ENCODE peak calls at places on chromosome 1, in six cellular contexts. One of them, this sample, is unnamed.

GRCh38 chr1:117970251-117970650 is 40.7 kb downstream of the WDR3 start:
- DNase-seq in cardiac muscle cell: no peak
- DNase-seq in ovary: no peak
- DNase-seq in fibroblast of the aortic adventitia: no peak
- DNase-seq in gastrocnemius medialis: no peak
- DNase-seq in psoas muscle: no peak
- DNase-seq in this sample: no peak

GRCh38 chr1:47727051-47727708 is 270.0 kb downstream of the TRABD2B start:
- DNase-seq in cardiac muscle cell: no peak
- DNase-seq in ovary: no peak
- DNase-seq in fibroblast of the aortic adventitia: no peak
- DNase-seq in gastrocnemius medialis: no peak
- DNase-seq in psoas muscle: no peak
- DNase-seq in this sample: no peak

GRCh38 chr1:109025691-109026090 is 16.2 kb downstream of the WDR47 start:
- DNase-seq in cardiac muscle cell: no peak
- DNase-seq in ovary: no peak
- DNase-seq in fibroblast of the aortic adventitia: no peak
- DNase-seq in gastrocnemius medialis: no peak
- DNase-seq in psoas muscle: no peak
- DNase-seq in this sample: no peak

GRCh38 chr1:50106095-50106761 is 2.5 kb upstream of the ELAVL4 start:
- DNase-seq in cardiac muscle cell: no peak
- DNase-seq in ovary: no peak
- DNase-seq in fibroblast of the aortic adventitia: no peak
- DNase-seq in gastrocnemius medialis: no peak
- DNase-seq in psoas muscle: no peak
- DNase-seq in this sample: no peak

GRCh38 chr1:20290624-20291597 is at the start of gene VWA5B1:
- DNase-seq in cardiac muscle cell: peak
- DNase-seq in ovary: no peak
- DNase-seq in fibroblast of the aortic adventitia: no peak
- DNase-seq in gastrocnemius medialis: no peak
- DNase-seq in psoas muscle: no peak
- DNase-seq in this sample: no peak

GRCh38 chr1:11858968-11859871 is 475 bp upstream of the NPPB start:
- DNase-seq in cardiac muscle cell: peak
- DNase-seq in ovary: peak
- DNase-seq in fibroblast of the aortic adventitia: peak
- DNase-seq in gastrocnemius medialis: no peak
- DNase-seq in psoas muscle: peak
- DNase-seq in this sample: no peak

GRCh38 chr1:46175243-46175642 is 356 bp downstream of the TSPAN1 start:
- DNase-seq in cardiac muscle cell: no peak
- DNase-seq in ovary: no peak
- DNase-seq in fibroblast of the aortic adventitia: no peak
- DNase-seq in gastrocnemius medialis: no peak
- DNase-seq in psoas muscle: no peak
- DNase-seq in this sample: no peak

GRCh38 chr1:26900001-26900814 is at the start of gene GPATCH3:
- DNase-seq in cardiac muscle cell: peak
- DNase-seq in ovary: peak
- DNase-seq in fibroblast of the aortic adventitia: peak
- DNase-seq in gastrocnemius medialis: peak
- DNase-seq in psoas muscle: peak
- DNase-seq in this sample: peak

GRCh38 chr1:225883616-225884265 is 1.6 kb upstream of the TMEM63A start:
- DNase-seq in cardiac muscle cell: no peak
- DNase-seq in ovary: no peak
- DNase-seq in fibroblast of the aortic adventitia: no peak
- DNase-seq in gastrocnemius medialis: no peak
- DNase-seq in psoas muscle: no peak
- DNase-seq in this sample: no peak

GRCh38 chr1:8364528-8365442 is 46.9 kb downstream of the SLC45A1 start:
- DNase-seq in cardiac muscle cell: no peak
- DNase-seq in ovary: no peak
- DNase-seq in fibroblast of the aortic adventitia: no peak
- DNase-seq in gastrocnemius medialis: peak
- DNase-seq in psoas muscle: no peak
- DNase-seq in this sample: peak

GRCh38 chr1:48442864-48443619 is 29.0 kb downstream of the SPATA6 start:
- DNase-seq in cardiac muscle cell: peak
- DNase-seq in ovary: no peak
- DNase-seq in fibroblast of the aortic adventitia: peak
- DNase-seq in gastrocnemius medialis: no peak
- DNase-seq in psoas muscle: no peak
- DNase-seq in this sample: no peak

GRCh38 chr1:201334325-201335173 is 42.9 kb downstream of the TNNT2 start:
- DNase-seq in cardiac muscle cell: no peak
- DNase-seq in ovary: no peak
- DNase-seq in fibroblast of the aortic adventitia: no peak
- DNase-seq in gastrocnemius medialis: no peak
- DNase-seq in psoas muscle: no peak
- DNase-seq in this sample: no peak

GRCh38 chr1:13760340-13760739 is 60.4 kb downstream of the PRDM2 start:
- DNase-seq in cardiac muscle cell: no peak
- DNase-seq in ovary: no peak
- DNase-seq in fibroblast of the aortic adventitia: no peak
- DNase-seq in gastrocnemius medialis: no peak
- DNase-seq in psoas muscle: no peak
- DNase-seq in this sample: no peak

GRCh38 chr1:30761312-30762151 is 4.0 kb upstream of the LAPTM5 start:
- DNase-seq in cardiac muscle cell: peak
- DNase-seq in ovary: no peak
- DNase-seq in fibroblast of the aortic adventitia: peak
- DNase-seq in gastrocnemius medialis: no peak
- DNase-seq in psoas muscle: no peak
- DNase-seq in this sample: no peak

GRCh38 chr1:203127672-203128611 is at the start of gene ADORA1:
- DNase-seq in cardiac muscle cell: peak
- DNase-seq in ovary: peak
- DNase-seq in fibroblast of the aortic adventitia: peak
- DNase-seq in gastrocnemius medialis: peak
- DNase-seq in psoas muscle: peak
- DNase-seq in this sample: peak

GRCh38 chr1:65395887-65396612 is 24.4 kb upstream of the LEPR start:
- DNase-seq in cardiac muscle cell: peak
- DNase-seq in ovary: no peak
- DNase-seq in fibroblast of the aortic adventitia: peak
- DNase-seq in gastrocnemius medialis: no peak
- DNase-seq in psoas muscle: no peak
- DNase-seq in this sample: no peak

GRCh38 chr1:175373786-175374623 is 181.4 kb upstream of the KIAA0040 start:
- DNase-seq in cardiac muscle cell: peak
- DNase-seq in ovary: no peak
- DNase-seq in fibroblast of the aortic adventitia: no peak
- DNase-seq in gastrocnemius medialis: no peak
- DNase-seq in psoas muscle: no peak
- DNase-seq in this sample: no peak

GRCh38 chr1:108057536-108057935 is 92.6 kb upstream of the VAV3 start:
- DNase-seq in cardiac muscle cell: peak
- DNase-seq in ovary: no peak
- DNase-seq in fibroblast of the aortic adventitia: no peak
- DNase-seq in gastrocnemius medialis: peak
- DNase-seq in psoas muscle: peak
- DNase-seq in this sample: peak

GRCh38 chr1:46133181-46133658 is 791 bp upstream of the PIK3R3 start:
- DNase-seq in cardiac muscle cell: no peak
- DNase-seq in ovary: no peak
- DNase-seq in fibroblast of the aortic adventitia: no peak
- DNase-seq in gastrocnemius medialis: peak
- DNase-seq in psoas muscle: peak
- DNase-seq in this sample: no peak

GRCh38 chr1:201059401-201059800 is 35.9 kb upstream of the KIF21B start:
- DNase-seq in cardiac muscle cell: no peak
- DNase-seq in ovary: no peak
- DNase-seq in fibroblast of the aortic adventitia: no peak
- DNase-seq in gastrocnemius medialis: no peak
- DNase-seq in psoas muscle: no peak
- DNase-seq in this sample: no peak

GRCh38 chr1:20194224-20194623 is 7.9 kb upstream of the PLA2G2C start:
- DNase-seq in cardiac muscle cell: no peak
- DNase-seq in ovary: no peak
- DNase-seq in fibroblast of the aortic adventitia: no peak
- DNase-seq in gastrocnemius medialis: no peak
- DNase-seq in psoas muscle: no peak
- DNase-seq in this sample: no peak

DNA sequence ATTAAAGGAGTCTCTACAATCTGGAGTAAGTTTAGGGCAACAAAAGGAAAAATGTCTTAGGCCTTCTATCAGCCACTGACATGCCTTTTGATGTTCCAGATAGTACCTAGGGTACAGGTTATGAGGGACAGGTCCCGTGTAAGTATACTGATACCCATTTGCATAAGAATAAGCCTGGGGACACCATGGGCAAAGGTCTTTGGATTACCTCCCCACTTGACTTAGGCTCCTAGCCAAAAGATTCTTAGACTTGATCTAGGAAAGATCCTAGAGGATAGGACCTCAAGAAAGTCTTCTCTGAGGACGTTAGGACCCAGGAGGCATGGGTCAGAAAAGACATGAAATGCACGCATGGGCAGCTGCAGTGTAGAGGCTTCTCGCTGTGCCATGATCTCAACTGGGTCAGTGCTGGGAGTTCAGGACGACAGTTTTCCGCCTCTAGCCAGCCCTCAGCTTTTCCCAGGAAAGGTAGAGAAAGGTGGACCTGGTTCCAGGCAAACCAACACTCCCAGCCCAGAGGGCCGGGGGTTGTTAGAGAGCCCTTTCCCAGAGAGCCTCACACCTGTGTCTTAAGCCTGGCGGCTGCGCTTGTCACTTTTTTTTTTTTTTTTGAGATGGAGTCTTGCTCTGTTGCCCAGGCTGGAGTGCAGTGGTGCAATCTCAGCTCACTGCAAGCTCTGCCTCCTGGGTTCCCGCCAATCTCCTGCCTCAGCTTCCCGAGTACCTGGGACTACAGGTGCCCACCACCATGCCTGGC is 26.6 kb downstream of the MSTO1 start:
- DNase-seq in cardiac muscle cell: no peak
- DNase-seq in ovary: no peak
- DNase-seq in fibroblast of the aortic adventitia: no peak
- DNase-seq in gastrocnemius medialis: no peak
- DNase-seq in psoas muscle: no peak
- DNase-seq in this sample: no peak
- H3K4me3 ChIP-seq in cardiac muscle cell: no peak
- H3K4me3 ChIP-seq in ovary: no peak
- H3K4me3 ChIP-seq in fibroblast of the aortic adventitia: no peak
- H3K4me3 ChIP-seq in gastrocnemius medialis: no peak
- H3K4me3 ChIP-seq in psoas muscle: peak
- H3K4me3 ChIP-seq in this sample: no peak

DNA sequence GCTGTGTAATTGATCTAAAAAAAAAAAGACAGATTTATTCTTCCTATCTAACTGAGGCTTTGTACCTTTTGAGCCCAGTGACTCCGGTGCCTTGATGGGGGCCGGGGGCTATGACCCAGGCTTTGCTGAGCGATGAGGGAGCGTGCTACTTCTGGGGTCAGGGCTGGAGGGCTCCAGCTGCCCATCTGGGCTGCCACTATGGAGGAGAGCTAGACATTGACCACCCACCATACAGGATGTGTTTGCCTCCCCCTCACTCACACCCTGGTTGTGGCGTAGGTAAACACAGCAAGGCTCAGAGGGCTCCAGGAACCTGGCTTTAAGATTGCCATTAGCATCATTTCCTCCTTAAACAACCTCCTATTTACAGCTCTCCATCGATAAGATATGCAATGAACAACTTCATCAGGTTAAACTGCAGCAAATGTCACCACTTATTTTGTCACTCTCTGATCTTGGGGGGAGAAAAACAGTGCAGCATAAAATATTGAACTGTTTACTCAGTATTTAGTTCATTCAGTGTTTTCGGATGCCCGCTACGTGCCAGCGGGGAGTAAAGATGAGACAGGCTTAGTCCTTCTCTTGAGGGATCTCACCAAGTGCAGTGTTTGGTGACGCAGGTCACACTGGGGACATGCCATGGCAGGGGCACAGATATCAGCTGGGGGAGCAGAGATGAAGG is 231.7 kb downstream of the KIF26B start:
- DNase-seq in cardiac muscle cell: no peak
- DNase-seq in ovary: no peak
- DNase-seq in fibroblast of the aortic adventitia: no peak
- DNase-seq in gastrocnemius medialis: no peak
- DNase-seq in psoas muscle: no peak
- DNase-seq in this sample: no peak
- TF ChIP-seq CTCF in cardiac muscle cell: no peak
- TF ChIP-seq CTCF in ovary: no peak
- TF ChIP-seq CTCF in fibroblast of the aortic adventitia: no peak
- TF ChIP-seq CTCF in gastrocnemius medialis: no peak
- TF ChIP-seq CTCF in psoas muscle: no peak
- TF ChIP-seq CTCF in this sample: no peak

GRCh38 chr1:161966076-161966475 is 57.6 kb downstream of the OLFML2B start:
- DNase-seq in cardiac muscle cell: no peak
- DNase-seq in ovary: no peak
- DNase-seq in fibroblast of the aortic adventitia: no peak
- DNase-seq in gastrocnemius medialis: no peak
- DNase-seq in psoas muscle: no peak
- DNase-seq in this sample: no peak

GRCh38 chr1:161958425-161958824 is 65.2 kb downstream of the OLFML2B start:
- DNase-seq in cardiac muscle cell: no peak
- DNase-seq in ovary: no peak
- DNase-seq in fibroblast of the aortic adventitia: peak
- DNase-seq in gastrocnemius medialis: no peak
- DNase-seq in psoas muscle: no peak
- DNase-seq in this sample: no peak

DNA sequence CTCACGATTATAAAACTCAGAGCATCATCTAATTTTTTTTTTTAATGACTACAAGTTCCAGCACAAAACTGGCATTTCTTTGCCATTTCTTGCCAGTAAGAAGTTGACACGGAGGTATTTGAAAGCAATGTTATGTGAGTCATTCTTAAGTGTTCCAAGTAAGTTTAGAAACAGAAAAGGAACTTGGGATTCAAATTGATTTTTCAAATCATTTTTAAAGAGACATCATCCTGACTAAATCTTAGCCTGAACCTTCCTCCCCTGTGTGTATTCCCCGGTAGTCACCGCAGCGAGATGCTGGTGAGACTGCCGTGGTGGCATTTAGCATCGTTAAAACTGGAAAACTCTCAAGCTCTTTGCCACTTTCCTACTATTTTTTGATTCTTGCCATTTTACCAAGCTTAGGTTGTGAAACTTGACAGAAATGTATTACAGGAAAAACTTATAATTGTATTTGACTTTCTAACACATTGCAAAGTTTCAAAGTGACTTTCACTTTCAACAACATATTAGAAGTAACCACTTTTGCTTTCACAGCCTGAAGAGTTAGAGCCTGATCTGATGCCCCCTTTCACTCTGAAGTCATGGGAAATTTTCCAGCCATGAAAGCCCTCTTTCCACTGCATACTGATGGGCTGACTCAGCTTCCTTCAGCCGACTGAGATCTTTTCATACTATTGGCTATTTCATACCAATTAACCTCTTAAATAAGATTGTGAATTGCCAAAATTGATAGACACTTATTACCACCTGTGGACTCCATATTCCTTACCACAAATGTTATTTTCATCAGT is 61.4 kb downstream of the OLFML2B start:
- DNase-seq in cardiac muscle cell: peak
- DNase-seq in ovary: no peak
- DNase-seq in fibroblast of the aortic adventitia: peak
- DNase-seq in gastrocnemius medialis: no peak
- DNase-seq in psoas muscle: no peak
- DNase-seq in this sample: no peak
- H3K4me3 ChIP-seq in cardiac muscle cell: no peak
- H3K4me3 ChIP-seq in ovary: no peak
- H3K4me3 ChIP-seq in fibroblast of the aortic adventitia: peak
- H3K4me3 ChIP-seq in gastrocnemius medialis: peak
- H3K4me3 ChIP-seq in psoas muscle: peak
- H3K4me3 ChIP-seq in this sample: peak

GRCh38 chr1:58067082-58067481 is 479.4 kb downstream of the OMA1 start:
- DNase-seq in cardiac muscle cell: no peak
- DNase-seq in ovary: no peak
- DNase-seq in fibroblast of the aortic adventitia: no peak
- DNase-seq in gastrocnemius medialis: no peak
- DNase-seq in psoas muscle: no peak
- DNase-seq in this sample: no peak
- TF ChIP-seq CTCF in cardiac muscle cell: no peak
- TF ChIP-seq CTCF in ovary: no peak
- TF ChIP-seq CTCF in fibroblast of the aortic adventitia: no peak
- TF ChIP-seq CTCF in gastrocnemius medialis: no peak
- TF ChIP-seq CTCF in psoas muscle: no peak
- TF ChIP-seq CTCF in this sample: no peak